ENCODE peak calls at places on chromosomes 2 and 18, in nine cellular contexts. Y, T, Z, D, L, H, W, C and A are unnamed samples.
A peak's percentile ranks its signal among the peaks of the same experiment; 100 is the strongest.

GRCh38 chr2:241514986-241515737 is 6.8 kb upstream of the STK25 start:
- DNase-seq in C (no peak), T (no peak), L (no peak), Z (no peak), D (no peak), W (no peak), Y (no peak), H (no peak), A (no peak)

GRCh38 chr2:106789185-106789584 is 96.8 kb downstream of the ST6GAL2 start:
- DNase-seq in H (no peak), D (no peak), Y (no peak), Z (no peak), L (no peak), T (no peak), W (no peak), C (no peak), A (no peak)

GRCh38 chr18:40949138-40949949 is 1005.7 kb upstream of the PIK3C3 start:
- DNase-seq in W (no peak), T (no peak), D (no peak), Z (no peak), Y (no peak), C (no peak), L (no peak), H (no peak), A (no peak)

GRCh38 chr2:143930891-143931290 is 589.0 kb downstream of the ZEB2 start:
- DNase-seq in Z (no peak), Y (no peak), W (no peak), L (no peak), C (no peak), D (no peak), T (no peak), H (no peak), A (no peak)

GRCh38 chr18:8800445-8800844 is 95.1 kb downstream of the MTCL1 start:
- DNase-seq in W (no peak), Z (no peak), T (no peak), Y (no peak), C (no peak), D (no peak), H (no peak), L (peak; percentile 96), A (no peak)

GRCh38 chr2:74008761-74009395 is 24.2 kb downstream of the TET3 start:
- DNase-seq in T (no peak), Y (no peak), D (no peak), C (no peak), W (no peak), H (no peak), Z (no peak), L (peak; percentile 45), A (peak; percentile 52)

GRCh38 chr2:3343012-3343411 is 34.6 kb downstream of the EIPR1 start:
- DNase-seq in W (no peak), Y (no peak), C (no peak), D (no peak), H (no peak), Z (no peak), L (no peak), T (no peak), A (no peak)

GRCh38 chr2:39780825-39781600 is 2.0 kb upstream of the THUMPD2 start:
- DNase-seq in C (no peak), Z (no peak), T (no peak), Y (no peak), H (no peak), L (no peak), D (no peak), W (no peak), A (no peak)

GRCh38 chr2:11628675-11629074 is 41.3 kb downstream of the NTSR2 start:
- DNase-seq in C (no peak), Y (no peak), Z (no peak), T (no peak), W (no peak), H (no peak), L (no peak), D (no peak), A (no peak)

GRCh38 chr2:11629851-11630250 is 40.1 kb downstream of the NTSR2 start:
- DNase-seq in H (no peak), Z (no peak), T (no peak), Y (no peak), W (no peak), C (no peak), L (no peak), D (no peak), A (no peak)

GRCh38 chr2:11631462-11631861 is 38.5 kb downstream of the NTSR2 start:
- DNase-seq in W (no peak), T (no peak), H (no peak), D (no peak), Y (no peak), L (no peak), Z (no peak), C (no peak), A (no peak)

GRCh38 chr2:11630855-11631254 is 39.1 kb downstream of the NTSR2 start:
- DNase-seq in C (no peak), T (no peak), D (no peak), H (no peak), Z (no peak), W (no peak), Y (no peak), L (no peak), A (peak; percentile 34)

DNA sequence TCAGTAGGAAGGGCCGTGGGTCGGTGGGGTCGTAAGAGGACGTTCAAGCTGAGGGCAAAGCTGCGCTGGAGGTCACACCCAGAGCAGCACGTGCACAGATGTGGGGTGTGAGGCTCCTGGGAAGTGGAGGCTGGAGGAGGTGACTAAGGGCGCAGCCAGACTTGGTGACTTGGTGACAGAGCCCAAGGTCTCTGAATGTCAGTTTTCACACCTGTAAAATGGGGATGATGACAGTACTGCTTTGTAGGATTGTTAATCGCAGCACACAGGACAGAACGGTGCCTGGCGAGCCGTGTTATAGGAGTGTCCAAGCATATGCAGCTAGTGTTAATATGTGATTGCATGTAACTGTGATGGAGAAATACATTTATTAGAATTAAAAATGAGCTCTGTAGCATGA is 40.8 kb downstream of the NTSR2 start:
- DNase-seq in Z (no peak), C (no peak), D (no peak), L (no peak), H (no peak), W (no peak), Y (no peak), T (no peak), A (no peak)
- TF ChIP-seq CTCF in Z (no peak), C (no peak), D (no peak), L (no peak), H (no peak), W (no peak), Y (no peak), T (no peak), A (no peak)

GRCh38 chr2:16184945-16185660 is 244.8 kb downstream of the MYCN start:
- DNase-seq in D (no peak), H (no peak), Z (no peak), C (no peak), L (no peak), W (no peak), Y (no peak), T (no peak), A (no peak)

GRCh38 chr2:16183345-16183744 is 243.0 kb downstream of the MYCN start:
- DNase-seq in T (no peak), Z (no peak), C (no peak), H (no peak), Y (no peak), D (no peak), L (no peak), W (no peak), A (no peak)

GRCh38 chr2:16182841-16183240 is 242.5 kb downstream of the MYCN start:
- DNase-seq in W (no peak), H (no peak), Z (no peak), D (no peak), T (no peak), Y (no peak), L (no peak), C (no peak), A (no peak)

GRCh38 chr2:16185671-16186391 is 245.5 kb downstream of the MYCN start:
- DNase-seq in D (no peak), Z (no peak), L (no peak), Y (no peak), C (no peak), H (no peak), T (no peak), W (no peak), A (no peak)

DNA sequence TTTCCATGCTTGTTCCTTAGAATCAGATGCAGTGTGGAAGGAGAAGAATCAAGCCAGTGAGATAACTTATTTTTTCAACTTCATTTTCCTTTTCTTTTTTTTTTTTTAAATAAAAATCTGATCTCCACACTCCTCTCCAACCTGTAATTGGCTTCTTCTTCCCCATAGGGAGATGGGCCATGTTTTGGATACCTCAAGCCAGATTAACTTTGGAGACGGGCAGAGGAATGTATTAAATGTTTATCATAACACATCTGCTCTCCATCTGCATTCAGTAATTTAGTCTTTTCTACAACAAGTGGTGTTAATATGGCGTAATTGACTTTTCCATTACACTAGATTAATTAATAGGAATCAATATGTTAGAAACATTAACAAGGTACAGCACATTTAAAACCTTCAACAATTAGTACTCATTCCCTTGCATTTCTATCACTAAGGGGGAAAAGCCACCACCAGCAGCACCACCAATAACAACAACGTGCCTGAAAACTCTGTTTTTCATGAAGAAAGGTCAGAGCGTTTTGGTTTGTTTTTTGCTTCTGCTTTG is 244.1 kb downstream of the MYCN start:
- DNase-seq in C (no peak), T (no peak), D (no peak), Z (no peak), W (no peak), Y (no peak), L (no peak), H (no peak), A (no peak)
- H3K9me3 ChIP-seq in C (no peaks in the 10 kb centered on the region), T (no peaks in the 10 kb centered on the region), D (no peaks in the 10 kb centered on the region), Z (no peaks in the 10 kb centered on the region), W (no peaks in the 10 kb centered on the region), Y (no peaks in the 10 kb centered on the region), L (no peaks in the 10 kb centered on the region), H (no peaks in the 10 kb centered on the region), A (no peaks in the 10 kb centered on the region)

DNA sequence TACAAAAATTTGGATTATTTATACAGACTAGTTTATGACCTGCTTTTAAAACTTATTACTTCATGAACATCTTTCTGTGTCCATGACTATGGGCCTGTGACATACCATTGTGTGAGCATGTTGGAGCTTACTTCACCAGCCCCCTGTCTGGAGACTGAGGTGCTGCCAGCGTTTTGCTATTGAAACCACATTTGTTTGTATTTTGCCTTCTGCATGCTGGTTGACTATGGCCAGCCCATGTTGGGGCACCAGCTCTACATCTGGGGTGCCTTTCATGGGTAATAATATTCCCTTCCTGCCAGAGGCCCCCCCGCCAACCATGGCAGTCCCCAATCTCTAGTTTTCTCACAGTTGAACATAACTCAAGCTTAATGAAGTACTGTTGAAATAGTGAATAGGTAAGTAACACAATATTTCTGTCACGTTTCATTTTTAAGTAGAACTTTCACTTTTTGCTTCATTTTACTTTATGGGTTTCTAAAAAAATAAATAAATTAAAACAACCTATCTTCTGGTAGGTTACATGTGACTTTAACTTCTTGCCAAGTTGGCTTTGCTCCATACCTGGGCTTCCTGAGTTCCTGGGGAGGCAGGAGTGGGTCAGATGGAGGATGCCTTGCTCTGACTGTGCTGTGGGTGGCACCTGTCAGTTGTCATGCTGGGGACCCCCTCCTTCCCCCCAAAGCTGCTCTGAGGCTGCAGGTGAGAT is 63.9 kb downstream of the DGKD start:
- DNase-seq in H (no peak), Y (no peak), C (no peak), T (peak; percentile 59), Z (no peak), D (no peak), W (no peak), L (no peak), A (peak; percentile 48)
- TF ChIP-seq CTCF in H (no peak), Y (no peak), C (no peak), T (no peak), Z (no peak), D (no peak), W (no peak), L (no peak), A (no peak)

DNA sequence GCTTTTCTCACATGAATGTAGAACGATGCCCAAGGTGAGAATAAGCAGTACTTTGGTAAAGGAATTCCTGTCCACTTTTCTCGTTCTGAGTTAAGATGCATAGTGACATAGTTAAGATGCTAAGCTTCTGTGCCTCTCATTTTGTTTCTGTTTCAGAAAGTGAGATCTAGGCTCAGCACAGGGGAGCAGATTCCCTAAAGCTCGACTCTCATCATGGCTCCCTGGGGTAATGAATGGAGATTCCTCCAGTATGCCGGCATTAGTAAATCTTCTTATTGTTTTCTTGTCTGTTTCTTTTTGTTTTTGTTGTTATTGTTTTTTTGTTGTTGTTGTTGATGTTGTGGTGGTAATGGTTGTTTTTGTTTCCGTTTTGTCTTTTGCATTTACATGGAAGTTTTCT is 225.4 kb downstream of the LRRTM4 start:
- DNase-seq in C (no peak), Y (no peak), H (no peak), D (no peak), T (no peak), L (no peak), Z (no peak), W (no peak), A (no peak)
- H3K9me3 ChIP-seq in C (no peaks in the 10 kb centered on the region), Y (no peaks in the 10 kb centered on the region), H (no peaks in the 10 kb centered on the region), D (no peaks in the 10 kb centered on the region), T (no peaks in the 10 kb centered on the region), L (no peaks in the 10 kb centered on the region), Z (no peaks in the 10 kb centered on the region), W (no peaks in the 10 kb centered on the region), A (no peaks in the 10 kb centered on the region)